ENCODE peak calls at places on chromosomes 3 and 15, in seven cellular contexts. One of them, this sample, is unnamed. For H3K4me1, the result is how much of the 10 kb centered on the place peaks cover.

GRCh38 chr3:158308533-158308932 is 198.6 kb downstream of the RSRC1 start:
- DNase-seq in transverse colon: no peak
- DNase-seq in ovary: no peak
- DNase-seq in SK-N-SH: no peak
- DNase-seq in stomach: no peak
- DNase-seq in A549: no peak
- DNase-seq in upper lobe of left lung: no peak
- DNase-seq in this sample: no peak

GRCh38 chr3:150050510-150050909 is 79.8 kb upstream of the PFN2 start:
- DNase-seq in transverse colon: no peak
- DNase-seq in ovary: no peak
- DNase-seq in SK-N-SH: no peak
- DNase-seq in stomach: no peak
- DNase-seq in A549: no peak
- DNase-seq in upper lobe of left lung: no peak
- DNase-seq in this sample: no peak

GRCh38 chr3:188446791-188447190 is 292.8 kb downstream of the LPP start:
- DNase-seq in transverse colon: no peak
- DNase-seq in ovary: no peak
- DNase-seq in SK-N-SH: no peak
- DNase-seq in stomach: no peak
- DNase-seq in A549: no peak
- DNase-seq in upper lobe of left lung: no peak
- DNase-seq in this sample: no peak

GRCh38 chr3:60756231-60756630 is 495.0 kb downstream of the FHIT start:
- DNase-seq in transverse colon: no peak
- DNase-seq in ovary: no peak
- DNase-seq in SK-N-SH: no peak
- DNase-seq in stomach: no peak
- DNase-seq in A549: no peak
- DNase-seq in upper lobe of left lung: no peak
- DNase-seq in this sample: no peak

GRCh38 chr3:72128906-72129305 is 344.0 kb upstream of the PROK2 start:
- DNase-seq in transverse colon: no peak
- DNase-seq in ovary: no peak
- DNase-seq in SK-N-SH: no peak
- DNase-seq in stomach: no peak
- DNase-seq in A549: no peak
- DNase-seq in upper lobe of left lung: no peak
- DNase-seq in this sample: no peak

GRCh38 chr3:141875893-141876380 is 506 bp upstream of the ATP1B3 start:
- DNase-seq in transverse colon: peak
- DNase-seq in ovary: peak
- DNase-seq in SK-N-SH: peak
- DNase-seq in stomach: peak
- DNase-seq in A549: peak
- DNase-seq in upper lobe of left lung: peak
- DNase-seq in this sample: peak

GRCh38 chr15:61871926-61872522 is 188.2 kb downstream of the VPS13C start:
- DNase-seq in transverse colon: no peak
- DNase-seq in ovary: no peak
- DNase-seq in SK-N-SH: peak
- DNase-seq in stomach: no peak
- DNase-seq in A549: peak
- DNase-seq in upper lobe of left lung: no peak
- DNase-seq in this sample: no peak

GRCh38 chr3:158935846-158936245 is 134.0 kb downstream of the MFSD1 start:
- DNase-seq in transverse colon: no peak
- DNase-seq in ovary: no peak
- DNase-seq in SK-N-SH: no peak
- DNase-seq in stomach: no peak
- DNase-seq in A549: no peak
- DNase-seq in upper lobe of left lung: no peak
- DNase-seq in this sample: no peak

GRCh38 chr3:58366699-58367098 is 34.0 kb downstream of the PXK start:
- DNase-seq in transverse colon: no peak
- DNase-seq in ovary: no peak
- DNase-seq in SK-N-SH: no peak
- DNase-seq in stomach: no peak
- DNase-seq in A549: no peak
- DNase-seq in upper lobe of left lung: no peak
- DNase-seq in this sample: no peak

GRCh38 chr3:99249627-99250026 is 348.1 kb upstream of the DCBLD2 start:
- DNase-seq in transverse colon: no peak
- DNase-seq in ovary: no peak
- DNase-seq in SK-N-SH: no peak
- DNase-seq in stomach: no peak
- DNase-seq in A549: no peak
- DNase-seq in upper lobe of left lung: no peak
- DNase-seq in this sample: no peak

GRCh38 chr3:188049890-188050530 is 103.9 kb upstream of the LPP start:
- DNase-seq in transverse colon: peak
- DNase-seq in ovary: no peak
- DNase-seq in SK-N-SH: no peak
- DNase-seq in stomach: no peak
- DNase-seq in A549: no peak
- DNase-seq in upper lobe of left lung: no peak
- DNase-seq in this sample: no peak

GRCh38 chr3:13653631-13654279 is 104.8 kb downstream of the FBLN2 start:
- DNase-seq in transverse colon: no peak
- DNase-seq in ovary: no peak
- DNase-seq in SK-N-SH: no peak
- DNase-seq in stomach: no peak
- DNase-seq in A549: no peak
- DNase-seq in upper lobe of left lung: no peak
- DNase-seq in this sample: no peak

GRCh38 chr3:4751057-4752051 is 227.9 kb upstream of the BHLHE40 start:
- DNase-seq in transverse colon: no peak
- DNase-seq in ovary: peak
- DNase-seq in SK-N-SH: no peak
- DNase-seq in stomach: no peak
- DNase-seq in A549: peak
- DNase-seq in upper lobe of left lung: no peak
- DNase-seq in this sample: no peak

GRCh38 chr3:185759523-185759922 is 65.3 kb downstream of the IGF2BP2 start:
- DNase-seq in transverse colon: no peak
- DNase-seq in ovary: no peak
- DNase-seq in SK-N-SH: no peak
- DNase-seq in stomach: no peak
- DNase-seq in A549: no peak
- DNase-seq in upper lobe of left lung: no peak
- DNase-seq in this sample: no peak

GRCh38 chr3:72750405-72750922 is 97.8 kb downstream of the SHQ1 start:
- DNase-seq in transverse colon: no peak
- DNase-seq in ovary: no peak
- DNase-seq in SK-N-SH: no peak
- DNase-seq in stomach: no peak
- DNase-seq in A549: no peak
- DNase-seq in upper lobe of left lung: no peak
- DNase-seq in this sample: no peak

GRCh38 chr15:101142711-101143110 is 109.1 kb downstream of the CHSY1 start:
- DNase-seq in transverse colon: no peak
- DNase-seq in ovary: no peak
- DNase-seq in SK-N-SH: no peak
- DNase-seq in stomach: no peak
- DNase-seq in A549: no peak
- DNase-seq in upper lobe of left lung: no peak
- DNase-seq in this sample: peak

GRCh38 chr15:101138913-101139880 is 112.7 kb downstream of the CHSY1 start:
- DNase-seq in transverse colon: peak
- DNase-seq in ovary: no peak
- DNase-seq in SK-N-SH: no peak
- DNase-seq in stomach: no peak
- DNase-seq in A549: no peak
- DNase-seq in upper lobe of left lung: no peak
- DNase-seq in this sample: no peak

GRCh38 chr15:101139986-101140696 is 111.7 kb downstream of the CHSY1 start:
- DNase-seq in transverse colon: no peak
- DNase-seq in ovary: no peak
- DNase-seq in SK-N-SH: no peak
- DNase-seq in stomach: no peak
- DNase-seq in A549: no peak
- DNase-seq in upper lobe of left lung: no peak
- DNase-seq in this sample: no peak

GRCh38 chr15:101141926-101142527 is 109.8 kb downstream of the CHSY1 start:
- DNase-seq in transverse colon: no peak
- DNase-seq in ovary: no peak
- DNase-seq in SK-N-SH: no peak
- DNase-seq in stomach: no peak
- DNase-seq in A549: no peak
- DNase-seq in upper lobe of left lung: no peak
- DNase-seq in this sample: peak

DNA sequence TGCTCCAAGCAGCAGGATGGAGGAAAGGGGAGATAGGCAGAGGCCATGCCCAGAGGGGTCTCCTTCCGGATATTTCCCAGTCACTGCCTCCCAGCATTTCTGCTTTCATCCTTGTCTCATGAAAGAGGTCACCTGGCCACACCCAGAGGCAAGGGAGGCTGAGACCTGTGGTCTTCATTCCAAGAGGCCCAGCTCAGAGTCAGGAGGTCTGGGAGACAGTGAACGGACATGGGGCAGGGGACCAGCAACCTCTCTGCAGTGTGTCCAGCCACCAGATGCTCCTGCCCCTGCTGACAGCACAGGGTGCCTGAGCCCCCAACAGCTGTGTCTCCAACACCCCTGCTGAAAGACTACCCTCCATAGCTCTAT is 111.2 kb downstream of the CHSY1 start:
- DNase-seq in transverse colon: no peak
- DNase-seq in ovary: no peak
- DNase-seq in SK-N-SH: no peak
- DNase-seq in stomach: no peak
- DNase-seq in A549: no peak
- DNase-seq in upper lobe of left lung: no peak
- DNase-seq in this sample: no peak
- TF ChIP-seq EP300 in transverse colon: no peak
- TF ChIP-seq EP300 in ovary: no peak
- TF ChIP-seq EP300 in SK-N-SH: no peak
- TF ChIP-seq EP300 in stomach: no peak
- TF ChIP-seq EP300 in A549: no peak
- TF ChIP-seq EP300 in upper lobe of left lung: no peak
- TF ChIP-seq EP300 in this sample: no peak

GRCh38 chr3:110749006-110749405 is 322.6 kb upstream of the NECTIN3 start:
- DNase-seq in transverse colon: no peak
- DNase-seq in ovary: no peak
- DNase-seq in SK-N-SH: no peak
- DNase-seq in stomach: no peak
- DNase-seq in A549: no peak
- DNase-seq in upper lobe of left lung: no peak
- DNase-seq in this sample: no peak

GRCh38 chr3:110754207-110754916 is 317.3 kb upstream of the NECTIN3 start:
- DNase-seq in transverse colon: no peak
- DNase-seq in ovary: no peak
- DNase-seq in SK-N-SH: no peak
- DNase-seq in stomach: no peak
- DNase-seq in A549: no peak
- DNase-seq in upper lobe of left lung: no peak
- DNase-seq in this sample: no peak

GRCh38 chr3:110750201-110750600 is 321.4 kb upstream of the NECTIN3 start:
- DNase-seq in transverse colon: no peak
- DNase-seq in ovary: no peak
- DNase-seq in SK-N-SH: no peak
- DNase-seq in stomach: no peak
- DNase-seq in A549: no peak
- DNase-seq in upper lobe of left lung: no peak
- DNase-seq in this sample: no peak

GRCh38 chr3:110755345-110755744 is 316.3 kb upstream of the NECTIN3 start:
- DNase-seq in transverse colon: no peak
- DNase-seq in ovary: no peak
- DNase-seq in SK-N-SH: no peak
- DNase-seq in stomach: no peak
- DNase-seq in A549: no peak
- DNase-seq in upper lobe of left lung: no peak
- DNase-seq in this sample: no peak

DNA sequence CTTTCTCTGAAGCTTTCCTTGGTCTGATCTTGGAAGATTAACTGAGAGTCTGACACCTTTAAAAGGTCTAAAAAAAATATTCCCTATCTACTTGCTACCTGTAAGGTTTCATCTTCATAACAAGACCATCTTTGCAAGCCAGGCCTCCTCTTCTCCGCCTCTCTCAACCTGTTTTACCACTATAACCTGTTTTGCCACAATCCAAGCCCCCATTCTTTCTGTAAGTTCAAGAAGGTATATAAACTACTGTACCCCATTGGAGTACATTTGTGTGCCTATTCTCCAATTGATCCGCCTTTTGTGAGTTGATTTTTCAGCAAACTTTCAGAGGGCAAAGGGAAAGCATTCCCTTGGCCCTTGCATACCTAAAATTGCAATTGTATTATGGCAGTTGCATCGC is 319.3 kb upstream of the NECTIN3 start:
- DNase-seq in transverse colon: no peak
- DNase-seq in ovary: no peak
- DNase-seq in SK-N-SH: no peak
- DNase-seq in stomach: no peak
- DNase-seq in A549: no peak
- DNase-seq in upper lobe of left lung: no peak
- DNase-seq in this sample: no peak
- H3K4me1 ChIP-seq in transverse colon: under half
- H3K4me1 ChIP-seq in ovary: under half
- H3K4me1 ChIP-seq in SK-N-SH: under half
- H3K4me1 ChIP-seq in stomach: under half
- H3K4me1 ChIP-seq in A549: under half
- H3K4me1 ChIP-seq in upper lobe of left lung: under half
- H3K4me1 ChIP-seq in this sample: under half

GRCh38 chr3:197820550-197821335 is 29.7 kb downstream of the LRCH3 start:
- DNase-seq in transverse colon: no peak
- DNase-seq in ovary: no peak
- DNase-seq in SK-N-SH: no peak
- DNase-seq in stomach: no peak
- DNase-seq in A549: peak
- DNase-seq in upper lobe of left lung: no peak
- DNase-seq in this sample: no peak
- TF ChIP-seq EP300 in transverse colon: no peak
- TF ChIP-seq EP300 in ovary: no peak
- TF ChIP-seq EP300 in SK-N-SH: no peak
- TF ChIP-seq EP300 in stomach: no peak
- TF ChIP-seq EP300 in A549: no peak
- TF ChIP-seq EP300 in upper lobe of left lung: no peak
- TF ChIP-seq EP300 in this sample: no peak

DNA sequence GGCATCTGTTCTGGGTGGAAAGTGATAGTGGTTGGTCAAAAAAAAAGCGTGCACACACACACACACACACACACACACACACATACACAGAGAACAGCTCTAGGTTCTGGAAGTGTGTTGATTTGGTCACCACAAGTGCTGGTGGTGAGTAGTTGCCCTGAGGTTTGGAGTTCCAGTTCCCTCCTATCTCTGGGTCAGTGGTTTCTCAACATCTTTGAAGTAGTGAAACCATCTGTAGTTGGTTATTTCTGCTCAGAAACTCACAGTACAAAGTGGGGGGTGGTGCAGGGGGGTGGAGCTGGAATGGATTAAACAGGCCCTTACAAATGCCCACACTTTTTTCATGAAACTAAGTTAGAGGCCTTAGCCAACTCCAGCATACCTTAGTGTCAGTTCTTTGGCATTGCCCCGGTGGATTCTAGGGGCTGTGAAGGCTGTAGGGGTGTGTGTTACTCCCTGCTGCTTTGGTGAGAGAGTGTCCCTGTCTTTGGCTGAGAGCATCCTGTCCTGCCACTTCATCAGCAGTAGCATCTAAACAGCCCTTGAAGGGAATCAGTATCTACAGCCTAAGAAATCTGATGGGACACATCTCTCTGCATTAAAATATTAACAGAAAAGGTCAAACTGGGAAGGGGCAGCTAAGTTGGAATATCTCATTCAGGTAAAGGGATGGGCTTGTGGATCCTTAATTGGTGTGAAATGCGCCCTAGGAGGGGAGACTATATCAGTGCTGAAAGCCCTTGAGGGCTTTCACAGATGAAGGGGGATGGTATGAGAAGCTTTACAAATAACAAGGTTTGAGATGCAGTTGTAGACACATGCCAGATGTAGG is 20.6 kb downstream of the SMAD3 start:
- DNase-seq in transverse colon: no peak
- DNase-seq in ovary: no peak
- DNase-seq in SK-N-SH: no peak
- DNase-seq in stomach: no peak
- DNase-seq in A549: no peak
- DNase-seq in upper lobe of left lung: peak
- DNase-seq in this sample: no peak
- H3K4me1 ChIP-seq in transverse colon: half or more
- H3K4me1 ChIP-seq in ovary: half or more
- H3K4me1 ChIP-seq in SK-N-SH: under half
- H3K4me1 ChIP-seq in stomach: half or more
- H3K4me1 ChIP-seq in A549: half or more
- H3K4me1 ChIP-seq in upper lobe of left lung: half or more
- H3K4me1 ChIP-seq in this sample: half or more

This sample was measured in sigmoid colon.